ENCODE peak calls at places on chromosome 7, in six cellular contexts. F is GM23338, V is neural progenitor cell, B is mesothelial cell of epicardium, T is left ventricle myocardium inferior, R is astrocyte of the spinal cord. I is an unnamed sample.

GRCh38 chr7:69967152-69967591 is 368.9 kb downstream of the AUTS2 start:
- DNase-seq in R (no peak), B (no peak), T (peak), V (peak), F (peak), I (no peak)

GRCh38 chr7:129489491-129489890 is 12.8 kb upstream of the SMKR1 start:
- DNase-seq in R (peak), B (no peak), F (no peak), T (no peak), V (no peak), I (no peak)

GRCh38 chr7:94190599-94191061 is 186.5 kb upstream of the BET1 start:
- DNase-seq in F (no peak), V (no peak), R (peak), T (no peak), B (no peak), I (peak)

GRCh38 chr7:87038993-87039716 is 20.3 kb downstream of the ELAPOR2 start:
- DNase-seq in V (no peak), F (no peak), R (no peak), B (no peak), T (no peak), I (no peak)

GRCh38 chr7:86953653-86954336 is 105.7 kb downstream of the ELAPOR2 start:
- DNase-seq in F (no peak), R (no peak), B (no peak), T (no peak), V (no peak), I (no peak)

GRCh38 chr7:99365318-99366141 is 9.0 kb upstream of the ARPC1B start:
- DNase-seq in B (no peak), T (no peak), V (peak), F (peak), R (no peak), I (peak)

GRCh38 chr7:1964556-1964912 is 268.2 kb downstream of the MAD1L1 start:
- DNase-seq in T (no peak), B (no peak), R (no peak), V (no peak), F (no peak), I (no peak)

GRCh38 chr7:33725111-33725510 is 180.2 kb upstream of the BMPER start:
- DNase-seq in R (no peak), B (no peak), T (no peak), V (no peak), F (no peak), I (no peak)

GRCh38 chr7:134730359-134730758 is 49.1 kb upstream of the CALD1 start:
- DNase-seq in V (no peak), R (peak), B (no peak), T (no peak), F (no peak), I (no peak)

GRCh38 chr7:151327659-151328058 is 14.0 kb upstream of the NUB1 start:
- DNase-seq in T (no peak), F (no peak), R (peak), B (no peak), V (no peak), I (no peak)

GRCh38 chr7:154423219-154423618 is 371.0 kb downstream of the DPP6 start:
- DNase-seq in T (no peak), V (no peak), B (no peak), F (no peak), R (no peak), I (no peak)

GRCh38 chr7:5375925-5376324 is 47.7 kb downstream of the TNRC18 start:
- DNase-seq in T (no peak), V (no peak), R (no peak), F (no peak), B (no peak), I (no peak)

GRCh38 chr7:73999664-74000420 is 28.1 kb upstream of the ELN start:
- DNase-seq in T (no peak), F (no peak), V (no peak), B (no peak), R (peak), I (no peak)

GRCh38 chr7:37732880-37733279 is 49.3 kb downstream of the GPR141 start:
- DNase-seq in F (no peak), V (no peak), R (no peak), B (no peak), T (no peak), I (peak)

GRCh38 chr7:5383314-5384098 is 40.1 kb downstream of the TNRC18 start:
- DNase-seq in R (no peak), B (no peak), V (no peak), F (no peak), T (no peak), I (no peak)

GRCh38 chr7:137975768-137976167 is 26.1 kb downstream of the CREB3L2 start:
- DNase-seq in F (no peak), B (no peak), R (no peak), T (peak), V (peak), I (no peak)

GRCh38 chr7:157432541-157432956 is 95.7 kb downstream of the DNAJB6 start:
- DNase-seq in V (peak), R (peak), T (no peak), B (peak), F (peak), I (peak)

GRCh38 chr7:22821702-22822485 is 755 bp downstream of the TOMM7 start:
- DNase-seq in R (peak), F (no peak), B (peak), V (peak), T (no peak), I (no peak)

GRCh38 chr7:51376420-51377092 is 59.9 kb upstream of the COBL start:
- DNase-seq in B (no peak), T (no peak), R (peak), F (no peak), V (no peak), I (peak)

GRCh38 chr7:82605247-82605864 is 161.8 kb upstream of the CACNA2D1 start:
- DNase-seq in R (peak), V (peak), B (no peak), T (no peak), F (peak), I (peak)

GRCh38 chr7:129240119-129240815 is 15.4 kb downstream of the AHCYL2 start:
- DNase-seq in F (no peak), T (no peak), B (no peak), R (no peak), V (peak), I (no peak)

GRCh38 chr7:13496971-13497370 is 492.5 kb downstream of the ETV1 start:
- DNase-seq in T (no peak), V (no peak), F (no peak), R (no peak), B (no peak), I (no peak)

GRCh38 chr7:37248396-37248836 is 200.2 kb downstream of the ELMO1 start:
- DNase-seq in B (no peak), T (no peak), V (peak), F (peak), R (no peak), I (no peak)

GRCh38 chr7:25496394-25497103 is 268.3 kb upstream of the NPVF start:
- DNase-seq in T (no peak), F (no peak), B (no peak), V (no peak), R (no peak), I (no peak)

GRCh38 chr7:131222171-131222570 is 105.5 kb upstream of the MKLN1 start:
- DNase-seq in B (no peak), T (no peak), R (no peak), V (no peak), F (no peak), I (no peak)

GRCh38 chr7:53087274-53087673 is 51.8 kb downstream of the POM121L12 start:
- DNase-seq in T (no peak), B (no peak), F (no peak), V (no peak), R (no peak), I (no peak)
- TF ChIP-seq CTCF in T (no peak), B (no peak), F (no peak), V (no peak), R (no peak), I (no peak)

DNA sequence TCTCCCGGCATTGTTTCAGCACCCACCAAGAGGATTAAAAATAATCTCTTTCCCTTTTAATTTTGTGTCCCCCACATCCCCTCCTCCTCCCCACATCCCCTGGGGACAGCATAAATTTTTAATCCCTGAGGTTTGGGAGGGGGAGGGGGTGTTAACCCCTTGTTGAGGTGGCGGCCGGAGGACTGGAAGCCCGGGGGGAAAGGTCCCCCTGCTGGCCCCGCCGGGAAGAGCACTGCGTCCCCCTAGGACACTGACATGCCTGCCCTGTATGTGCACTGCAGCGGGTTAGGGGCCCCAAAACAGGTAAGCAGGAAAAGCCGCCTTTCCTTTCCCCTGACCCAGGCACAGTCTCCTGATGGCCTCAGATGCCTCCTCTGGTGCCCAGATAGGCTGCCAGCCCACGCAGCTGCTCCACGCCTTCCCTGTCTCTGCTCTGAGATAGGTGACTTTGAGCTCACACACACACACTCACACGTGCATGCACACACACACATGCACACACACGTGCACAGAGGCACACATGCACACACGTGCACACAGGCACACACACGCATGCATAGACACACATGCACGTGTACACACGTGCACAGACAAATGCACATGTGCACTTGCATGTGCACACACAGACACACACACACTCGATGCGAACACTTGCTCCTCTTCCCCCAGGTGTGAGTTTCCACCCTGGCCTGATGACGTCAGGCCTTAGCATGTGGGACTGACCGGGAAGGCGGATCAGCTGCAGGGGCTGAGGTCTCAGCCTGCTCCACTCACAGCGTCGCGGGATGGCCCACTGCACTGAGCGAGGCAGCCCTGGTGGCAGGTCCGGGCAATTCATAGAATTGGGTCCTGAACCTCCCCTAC is 12.3 kb downstream of the CNPY1 start:
- DNase-seq in B (peak), R (no peak), T (no peak), V (peak), F (peak), I (peak)
- TF ChIP-seq CTCF in B (peak), R (peak), T (peak), V (peak), F (peak), I (peak)

GRCh38 chr7:117012284-117013174 is 59.2 kb downstream of the ST7 start:
- DNase-seq in R (peak), V (peak), T (no peak), F (peak), B (no peak), I (peak)
- TF ChIP-seq CTCF in R (peak), V (peak), T (peak), F (peak), B (no peak), I (peak)

GRCh38 chr7:3282457-3282856 is 18.6 kb upstream of the SDK1 start:
- DNase-seq in B (no peak), F (no peak), V (no peak), R (no peak), T (no peak), I (peak)
- TF ChIP-seq CTCF in B (no peak), F (no peak), V (no peak), R (no peak), T (no peak), I (no peak)

DNA sequence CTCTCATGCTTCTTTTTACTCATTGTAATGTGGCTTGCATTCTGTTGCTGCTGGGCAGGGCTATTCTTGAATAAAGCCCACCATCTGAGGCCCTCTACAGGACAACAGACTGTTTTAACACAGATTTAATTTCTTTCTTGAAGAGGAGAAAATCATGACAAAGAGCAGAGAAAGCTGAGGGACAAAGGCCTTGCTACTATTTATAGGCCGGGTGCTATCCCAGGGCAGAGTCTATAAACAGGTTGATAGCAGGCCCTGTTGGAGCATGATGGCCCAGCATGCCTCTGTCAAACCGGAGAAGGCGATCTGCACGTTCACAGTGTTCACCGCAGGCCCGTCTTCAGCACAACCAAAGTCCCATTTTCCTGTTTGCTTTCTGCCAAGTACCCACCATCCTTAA is 3.0 kb downstream of the VIPR2 start:
- DNase-seq in T (peak), R (no peak), B (no peak), F (peak), V (peak), I (no peak)
- TF ChIP-seq CTCF in T (peak), R (no peak), B (no peak), F (peak), V (peak), I (no peak)

I was measured in RWPE1.